ENCODE peak calls at places on chromosomes 5 and 9, in seven cellular contexts. E is HFFc6, U is AG04450, P is NB4, X is heart right ventricle, O is progenitor cell of endocrine pancreas, V is coronary artery. K is an unnamed sample.

GRCh38 chr5:178590141-178590923 is at the start of gene COL23A1:
- DNase-seq in V (peak), E (no peak), X (peak), U (no peak), O (peak), P (peak), K (no peak)

GRCh38 chr5:175096469-175097185 is 347.4 kb downstream of the DRD1 start:
- DNase-seq in E (no peak), U (no peak), X (no peak), P (no peak), O (no peak), V (no peak), K (no peak)

GRCh38 chr9:5361326-5362005 is 21.8 kb upstream of the RLN1 start:
- DNase-seq in E (no peak), P (no peak), U (no peak), O (no peak), V (no peak), X (no peak), K (no peak)

GRCh38 chr5:103255666-103256065 is 2.9 kb upstream of the MACIR start:
- DNase-seq in O (no peak), U (no peak), X (no peak), V (no peak), P (no peak), E (no peak), K (no peak)

GRCh38 chr5:74149395-74149794 is 491.1 kb downstream of the ENC1 start:
- DNase-seq in X (no peak), U (peak), V (no peak), E (peak), O (no peak), P (peak), K (no peak)

GRCh38 chr9:128103589-128103962 is 24.0 kb downstream of the PTGES2 start:
- DNase-seq in O (no peak), V (no peak), E (no peak), P (no peak), X (no peak), U (no peak), K (no peak)

GRCh38 chr9:120563044-120563443 is 16.9 kb downstream of the CDK5RAP2 start:
- DNase-seq in O (no peak), P (no peak), X (no peak), U (no peak), V (no peak), E (no peak), K (no peak)

GRCh38 chr9:127921592-127922120 is 4.8 kb upstream of the ST6GALNAC4 start:
- DNase-seq in E (no peak), U (no peak), P (peak), O (peak), X (peak), V (no peak), K (peak)

GRCh38 chr5:107580902-107581823 is 89.6 kb downstream of the EFNA5 start:
- DNase-seq in P (no peak), X (no peak), U (no peak), V (no peak), E (no peak), O (no peak), K (no peak)

GRCh38 chr5:171483453-171484177 is 64.2 kb downstream of the FGF18 start:
- DNase-seq in E (no peak), X (peak), O (no peak), U (peak), P (no peak), V (peak), K (no peak)

GRCh38 chr5:121691478-121691877 is 160.2 kb upstream of the FTMT start:
- DNase-seq in E (no peak), X (no peak), V (no peak), U (no peak), P (peak), O (no peak), K (no peak)

GRCh38 chr5:76807296-76807695 is 11.5 kb upstream of the F2RL1 start:
- DNase-seq in E (peak), X (no peak), V (no peak), U (no peak), P (no peak), O (no peak), K (no peak)

GRCh38 chr9:78453450-78453849 is 156.5 kb downstream of the PSAT1 start:
- DNase-seq in O (no peak), P (no peak), V (no peak), E (no peak), U (no peak), X (no peak), K (no peak)

GRCh38 chr5:42753099-42753498 is 3.5 kb upstream of the CCDC152 start:
- DNase-seq in P (no peak), O (no peak), E (no peak), U (no peak), X (no peak), V (no peak), K (no peak)

GRCh38 chr9:81686614-81687520 is 2.5 kb downstream of the TLE1 start:
- DNase-seq in V (peak), U (peak), E (peak), P (peak), X (peak), O (peak), K (peak)

GRCh38 chr9:119773823-119774222 is 404.6 kb upstream of the BRINP1 start:
- DNase-seq in X (no peak), O (no peak), E (no peak), V (no peak), P (no peak), U (no peak), K (no peak)

GRCh38 chr9:129987047-129987446 is 55.9 kb downstream of the FNBP1 start:
- DNase-seq in E (no peak), U (no peak), X (no peak), V (no peak), P (no peak), O (no peak), K (no peak)

GRCh38 chr9:123679330-123679987 is 250.5 kb downstream of the DENND1A start:
- DNase-seq in P (no peak), X (no peak), E (no peak), V (no peak), U (no peak), O (no peak), K (no peak)

GRCh38 chr5:42872865-42873264 is 61.2 kb upstream of the SELENOP start:
- DNase-seq in U (no peak), V (no peak), O (no peak), X (no peak), P (no peak), E (no peak), K (no peak)

GRCh38 chr5:73367650-73368049 is 80.9 kb downstream of the FOXD1 start:
- DNase-seq in V (no peak), O (no peak), E (peak), X (no peak), U (no peak), P (no peak), K (no peak)

GRCh38 chr9:93302586-93303257 is 118.8 kb downstream of the WNK2 start:
- DNase-seq in U (no peak), E (peak), P (peak), X (peak), O (peak), V (peak), K (no peak)

GRCh38 chr9:110399983-110400382 is 62.3 kb upstream of the TXNDC8 start:
- DNase-seq in E (no peak), O (no peak), U (no peak), P (no peak), V (no peak), X (no peak), K (no peak)

GRCh38 chr5:172283862-172284274 is 304 bp upstream of the UBTD2 start:
- DNase-seq in U (no peak), E (peak), O (peak), V (no peak), X (peak), P (peak), K (peak)

GRCh38 chr5:132205385-132206125 is 22.1 kb downstream of the P4HA2 start:
- DNase-seq in O (no peak), X (no peak), V (no peak), P (no peak), E (no peak), U (no peak), K (peak)

GRCh38 chr5:178429156-178429468 is 161.1 kb downstream of the COL23A1 start:
- DNase-seq in V (peak), O (no peak), U (no peak), E (no peak), P (no peak), X (no peak), K (no peak)

GRCh38 chr9:38022995-38023394 is 46.0 kb downstream of the SHB start:
- DNase-seq in E (no peak), X (no peak), V (no peak), P (no peak), O (no peak), U (no peak), K (no peak)

GRCh38 chr9:117247271-117247670 is 167.6 kb downstream of the ASTN2 start:
- DNase-seq in O (no peak), U (no peak), P (peak), E (no peak), X (no peak), V (no peak), K (no peak)
- TF ChIP-seq CTCF in O (peak), U (no peak), P (peak), E (no peak), X (no peak), V (no peak), K (no peak)

GRCh38 chr9:107636596-107637405 is 147.2 kb upstream of the KLF4 start:
- DNase-seq in U (no peak), E (no peak), X (no peak), O (no peak), P (peak), V (no peak), K (no peak)

GRCh38 chr9:107639426-107639825 is 149.9 kb upstream of the KLF4 start:
- DNase-seq in X (no peak), O (no peak), P (no peak), V (no peak), E (no peak), U (no peak), K (no peak)

GRCh38 chr9:107638496-107638895 is 148.9 kb upstream of the KLF4 start:
- DNase-seq in E (no peak), P (no peak), V (no peak), U (no peak), X (no peak), O (no peak), K (no peak)

GRCh38 chr9:107638922-107639321 is 149.4 kb upstream of the KLF4 start:
- DNase-seq in E (peak), P (peak), X (peak), U (no peak), V (peak), O (no peak), K (no peak)

DNA sequence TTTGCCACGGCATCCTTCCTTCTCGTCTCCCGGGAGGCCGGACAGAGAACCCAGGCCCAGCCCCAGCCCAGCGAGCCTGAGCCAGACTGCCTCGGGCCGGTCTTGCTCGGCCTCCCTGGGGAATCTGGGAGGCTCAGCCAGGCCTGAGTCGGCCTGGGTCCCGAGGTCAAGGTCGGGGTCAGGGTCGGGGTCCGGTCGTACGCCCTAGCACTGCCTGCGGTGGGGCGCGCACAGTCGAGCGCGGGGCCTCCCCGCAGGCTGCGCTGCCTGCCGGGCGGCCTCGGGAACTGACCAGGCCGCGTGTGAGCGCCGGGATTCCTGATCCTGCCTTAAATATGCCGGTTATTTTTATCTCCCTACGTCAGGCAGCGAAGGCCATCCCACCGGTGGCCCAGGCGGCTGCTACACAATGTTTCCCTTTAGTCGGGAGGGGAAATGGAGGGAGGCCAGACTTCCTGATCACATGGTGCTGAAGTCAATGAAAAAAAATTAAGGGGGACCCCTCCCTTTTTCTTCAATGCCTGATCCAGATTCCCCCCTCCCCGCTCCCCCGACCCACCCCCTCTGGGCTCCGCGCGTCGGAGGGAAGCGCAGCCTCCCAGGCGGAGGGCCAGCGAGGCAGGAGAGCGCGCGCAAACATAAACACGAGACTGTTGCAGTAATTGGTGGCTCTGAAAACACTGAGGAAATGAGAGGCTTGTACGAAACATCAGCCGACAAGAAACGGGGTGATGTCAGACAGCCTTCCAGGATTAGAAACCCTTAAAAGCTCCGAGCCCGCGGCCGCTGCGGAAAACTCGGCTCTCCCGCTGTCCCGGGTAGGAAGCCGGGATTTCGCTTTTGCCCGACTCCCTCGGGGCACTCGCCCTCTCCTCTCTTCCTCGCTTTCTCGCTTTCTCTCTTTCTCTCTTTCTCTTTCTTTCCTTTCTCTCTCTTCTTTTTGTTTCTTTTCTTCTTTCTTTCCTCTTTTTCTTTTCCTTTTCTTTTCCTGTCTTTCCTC is 148.2 kb upstream of the KLF4 start:
- DNase-seq in V (peak), U (peak), O (peak), E (peak), P (peak), X (peak), K (peak)
- TF ChIP-seq CTCF in V (no peak), U (peak), O (peak), E (no peak), P (no peak), X (no peak), K (peak)

GRCh38 chr5:983568-983967 is 25.0 kb upstream of the NKD2 start:
- DNase-seq in P (no peak), V (no peak), X (no peak), E (no peak), U (no peak), O (no peak), K (no peak)

GRCh38 chr5:987761-988160 is 20.8 kb upstream of the NKD2 start:
- DNase-seq in E (no peak), V (no peak), O (no peak), P (no peak), X (no peak), U (no peak), K (no peak)

GRCh38 chr5:982377-983237 is 26.0 kb upstream of the NKD2 start:
- DNase-seq in E (no peak), O (no peak), U (no peak), X (peak), P (no peak), V (no peak), K (no peak)

GRCh38 chr5:983238-983524 is 25.4 kb upstream of the NKD2 start:
- DNase-seq in X (peak), V (no peak), E (no peak), O (no peak), P (no peak), U (no peak), K (no peak)

DNA sequence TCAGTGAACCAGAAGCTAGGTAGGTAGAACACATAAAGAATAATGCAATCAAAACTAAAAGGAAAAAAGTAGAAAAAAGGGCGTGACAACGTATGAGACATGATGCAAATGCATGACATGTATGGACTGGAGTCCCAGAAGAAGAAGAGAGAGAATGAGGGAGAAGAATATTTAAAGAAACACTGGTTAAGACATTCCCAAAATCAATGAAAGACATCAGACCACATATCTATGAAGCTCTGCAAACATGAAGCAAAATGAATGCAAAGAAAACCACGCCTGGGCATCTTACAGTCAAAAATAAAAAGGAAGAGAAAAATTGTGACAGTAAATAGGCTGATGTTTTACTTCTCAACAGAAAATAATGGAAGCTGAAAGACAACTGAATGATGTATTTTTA is 23.8 kb upstream of the NKD2 start:
- DNase-seq in O (no peak), U (no peak), V (no peak), P (no peak), X (no peak), E (no peak), K (no peak)
- TF ChIP-seq CTCF in O (no peak), U (no peak), V (no peak), P (no peak), X (no peak), E (no peak), K (no peak)

GRCh38 chr5:138065102-138065501 is 18.7 kb upstream of the WNT8A start:
- DNase-seq in X (no peak), U (no peak), E (no peak), V (no peak), P (peak), O (no peak), K (no peak)
- TF ChIP-seq CTCF in X (no peak), U (peak), E (peak), V (no peak), P (peak), O (peak), K (no peak)

DNA sequence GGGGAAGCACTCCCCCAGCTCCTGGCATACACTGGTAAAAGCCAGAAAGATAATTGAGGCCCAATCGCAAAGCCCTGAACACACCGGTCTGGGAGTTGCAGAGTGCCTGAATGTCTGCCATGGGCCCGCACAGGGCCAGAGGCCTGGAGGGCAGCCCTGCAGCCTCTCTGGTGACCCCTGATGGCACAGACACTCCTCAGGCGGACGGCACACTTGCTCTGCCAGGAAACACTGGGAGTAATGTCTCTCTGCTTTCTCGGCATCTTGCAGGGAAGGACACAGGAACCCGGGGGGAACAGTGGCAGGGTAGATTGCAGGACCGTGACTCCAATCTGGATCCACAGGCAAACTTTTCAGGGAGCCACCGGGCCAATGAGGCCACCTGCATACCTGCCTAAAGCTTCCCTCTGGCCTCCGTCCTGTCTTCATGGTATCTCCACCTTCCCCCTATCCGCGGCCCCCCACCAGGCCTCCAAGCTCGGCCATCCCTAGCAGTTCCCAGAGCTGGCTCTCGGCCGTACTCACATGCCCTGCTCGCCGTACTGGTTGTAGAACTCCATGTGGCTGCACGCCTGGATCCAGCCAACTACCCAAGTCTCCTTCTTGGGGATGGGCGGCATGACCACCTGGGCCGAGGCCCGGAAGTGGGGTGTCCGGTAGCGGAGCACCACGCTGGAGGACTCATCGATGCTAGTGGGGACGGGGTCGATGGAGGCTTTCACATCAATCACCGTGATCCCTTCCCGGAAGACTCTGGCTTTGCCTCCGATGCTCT is 791 bp downstream of the FAM78A start:
- DNase-seq in V (no peak), U (no peak), X (peak), P (peak), O (no peak), E (no peak), K (no peak)
- TF ChIP-seq CTCF in V (no peak), U (no peak), X (no peak), P (peak), O (peak), E (no peak), K (no peak)

DNA sequence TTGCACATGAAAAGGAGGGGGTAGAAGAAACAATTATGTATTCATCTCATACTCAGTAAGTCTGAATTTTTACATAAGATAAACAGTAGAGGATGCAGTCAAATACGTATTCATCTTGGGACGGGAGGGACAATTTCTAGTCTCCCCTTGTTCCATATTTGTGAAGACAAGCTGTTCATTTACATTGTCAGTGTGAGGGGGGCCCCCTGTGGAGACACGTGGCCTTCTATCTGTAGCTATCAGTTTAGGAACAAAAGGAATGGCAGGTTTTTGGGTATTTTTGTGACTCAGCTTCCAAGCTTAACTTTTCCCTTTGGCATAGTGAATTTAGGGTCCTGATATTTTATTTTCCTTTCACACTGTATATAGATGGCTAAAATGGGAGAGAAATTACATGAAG is 49.1 kb upstream of the PPP1R2B start:
- DNase-seq in E (no peak), U (no peak), P (no peak), V (no peak), O (no peak), X (no peak), K (no peak)
- TF ChIP-seq CTCF in E (no peak), U (no peak), P (no peak), V (no peak), O (no peak), X (no peak), K (no peak)

DNA sequence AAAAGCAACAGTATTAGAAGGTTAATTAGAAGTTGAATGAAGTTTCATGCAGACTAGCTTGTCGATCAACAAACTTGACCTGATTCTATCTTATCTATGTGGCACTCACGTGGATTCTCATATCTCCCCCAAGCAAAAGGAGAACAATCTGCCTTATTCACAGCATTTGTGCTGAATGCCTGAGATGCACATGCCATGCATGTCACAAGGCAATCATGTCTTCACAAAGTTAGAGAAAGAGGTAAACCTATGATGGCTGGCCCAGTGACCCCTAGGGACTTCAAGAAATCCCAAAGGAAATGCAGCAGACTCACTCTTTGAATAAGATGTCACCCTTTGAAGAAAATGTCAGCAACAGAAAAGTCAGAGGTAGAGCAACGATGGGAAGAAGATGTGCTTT is 17.6 kb upstream of the SHOC1 start:
- DNase-seq in V (no peak), U (no peak), P (no peak), O (no peak), X (no peak), E (no peak), K (no peak)
- TF ChIP-seq CTCF in V (no peak), U (no peak), P (no peak), O (no peak), X (no peak), E (no peak), K (no peak)